ENCODE peak calls at places on chromosomes 6 and 20, in seven cellular contexts. A is ovary; B is adrenal gland; M is SW480; S is left cardiac atrium; V is GM20000; N is CD4-positive, alpha-beta T cell. L is an unnamed sample.

GRCh38 chr6:169839493-169839892 is 88.1 kb downstream of the ERMARD start:
- DNase-seq in A (no peak), B (no peak), M (no peak), S (peak; percentile 10), V (no peak), N (no peak), L (no peak)

GRCh38 chr20:33859157-33859695 is 48.1 kb downstream of the CHMP4B start:
- DNase-seq in A (no peak), B (no peak), M (no peak), S (no peak), V (no peak), N (peak; percentile 47), L (peak; percentile 23)

GRCh38 chr6:15623282-15624116 is 39.3 kb downstream of the DTNBP1 start:
- DNase-seq in A (peak; percentile 27), B (no peak), M (peak; percentile 2), S (no peak), V (peak; percentile 20), N (no peak), L (peak; percentile 50)

GRCh38 chr20:25389858-25390537 is 637 bp downstream of the ABHD12 start:
- DNase-seq in A (peak; percentile 72), B (peak; percentile 36), M (peak; percentile 34), S (peak; percentile 41), V (peak; percentile 73), N (peak; percentile 12), L (no peak)

GRCh38 chr6:4039348-4039747 is 39.6 kb downstream of the FAM217A start:
- DNase-seq in A (no peak), B (no peak), M (no peak), S (no peak), V (no peak), N (no peak), L (peak; percentile 13)

GRCh38 chr20:7375905-7376304 is 564.4 kb downstream of the HAO1 start:
- DNase-seq in A (no peak), B (no peak), M (peak; percentile 12), S (no peak), V (no peak), N (no peak), L (peak; percentile 33)

GRCh38 chr6:29130644-29131043 is 22.8 kb downstream of the OR2J3 start:
- DNase-seq in A (no peak), B (no peak), M (no peak), S (no peak), V (no peak), N (no peak), L (no peak)

GRCh38 chr6:70672549-70672948 is 4.9 kb downstream of the SMAP1 start:
- DNase-seq in A (no peak), B (no peak), M (no peak), S (no peak), V (no peak), N (no peak), L (no peak)

GRCh38 chr6:146955570-146955969 is 248.6 kb upstream of the STXBP5 start:
- DNase-seq in A (no peak), B (no peak), M (no peak), S (no peak), V (no peak), N (no peak), L (no peak)

GRCh38 chr6:72984981-72985665 is 240.2 kb downstream of the KHDC1L start:
- DNase-seq in A (no peak), B (no peak), M (no peak), S (no peak), V (no peak), N (no peak), L (no peak)

GRCh38 chr6:144364208-144364718 is 79.1 kb downstream of the UTRN start:
- DNase-seq in A (no peak), B (no peak), M (no peak), S (no peak), V (no peak), N (no peak), L (no peak)

L was measured in cardiac fibroblast.